ENCODE peak calls at places on chromosomes 5 and 9, in five cellular contexts. Y is CD8-positive, alpha-beta T cell; W is HCT116; P is BE2C; A is vagina. I is an unnamed sample. For H3K4me1, the result is how much of the 10 kb centered on the place peaks cover.

GRCh38 chr5:36367524-36367923 is 65.8 kb upstream of the RANBP3L start:
- DNase-seq in P (no peak), W (no peak), A (no peak), Y (no peak), I (no peak)

GRCh38 chr9:30310711-30311110 is 2073.7 kb upstream of the ACO1 start:
- DNase-seq in P (no peak), Y (no peak), A (no peak), W (no peak), I (no peak)

GRCh38 chr5:81533629-81534480 is 139.9 kb upstream of the ACOT12 start:
- DNase-seq in A (no peak), Y (no peak), P (no peak), W (no peak), I (no peak)

GRCh38 chr5:143506881-143507552 is 103.5 kb upstream of the NR3C1 start:
- DNase-seq in P (no peak), Y (no peak), W (no peak), A (no peak), I (no peak)

GRCh38 chr9:92645041-92645440 is 24.9 kb downstream of the IPPK start:
- DNase-seq in P (no peak), W (no peak), A (peak), Y (no peak), I (no peak)

GRCh38 chr5:156581725-156582124 is 254.8 kb downstream of the SGCD start:
- DNase-seq in W (no peak), P (no peak), A (no peak), Y (no peak), I (no peak)

GRCh38 chr5:154115314-154115713 is 75.2 kb upstream of the GALNT10 start:
- DNase-seq in W (no peak), P (no peak), A (no peak), Y (no peak), I (no peak)

GRCh38 chr9:90774682-90775081 is 26.9 kb upstream of the SYK start:
- DNase-seq in Y (no peak), A (no peak), W (no peak), P (no peak), I (no peak)

GRCh38 chr9:114954986-114955623 is 24.7 kb upstream of the TNFSF8 start:
- DNase-seq in W (no peak), Y (no peak), A (peak), P (no peak), I (no peak)

GRCh38 chr5:96880402-96881164 is 4.3 kb downstream of the ERAP2 start:
- DNase-seq in P (no peak), A (no peak), W (no peak), Y (no peak), I (no peak)

GRCh38 chr9:12739014-12739413 is 35.8 kb upstream of the LURAP1L start:
- DNase-seq in P (no peak), A (no peak), Y (no peak), W (no peak), I (no peak)

GRCh38 chr9:120932086-120932818 is 5.7 kb upstream of the TRAF1 start:
- DNase-seq in W (no peak), Y (no peak), P (no peak), A (peak), I (no peak)

GRCh38 chr9:22154064-22154463 is 145.0 kb upstream of the CDKN2B start:
- DNase-seq in Y (no peak), W (no peak), P (no peak), A (no peak), I (no peak)

GRCh38 chr9:117825609-117826347 is 121.6 kb downstream of the TLR4 start:
- DNase-seq in A (no peak), Y (peak), P (no peak), W (no peak), I (no peak)

GRCh38 chr9:89367281-89367680 is 49.0 kb downstream of the SECISBP2 start:
- DNase-seq in A (no peak), Y (no peak), P (no peak), W (no peak), I (no peak)

DNA sequence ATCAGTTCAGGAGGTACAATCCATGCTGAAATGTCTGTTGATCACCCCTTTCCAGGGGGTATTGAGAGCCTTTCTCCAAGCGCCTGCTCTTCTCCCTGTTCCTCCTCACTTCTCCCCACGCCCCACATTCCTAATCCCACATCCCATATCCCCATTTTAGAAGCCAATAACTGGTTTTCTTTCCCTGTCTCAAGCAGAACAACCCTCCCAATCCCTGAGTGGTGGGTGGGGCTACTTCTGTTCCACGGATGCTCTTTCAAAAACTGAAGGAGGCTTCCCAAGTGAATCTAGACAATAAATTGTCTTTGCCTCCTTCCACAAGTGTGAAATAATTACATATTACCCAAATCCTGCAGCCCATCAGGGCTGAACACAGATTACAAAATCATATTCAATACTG is 77.0 kb upstream of the SEMA6A start:
- DNase-seq in Y (no peak), P (no peak), A (no peak), W (no peak), I (no peak)
- H3K4me1 ChIP-seq in Y (under half), P (under half), A (under half), W (under half), I (under half)

GRCh38 chr5:14216902-14217301 is 73.8 kb downstream of the TRIO start:
- DNase-seq in W (no peak), Y (no peak), A (no peak), P (no peak), I (no peak)
- H3K4me1 ChIP-seq in W (under half), Y (under half), A (under half), P (under half), I (half or more)

DNA sequence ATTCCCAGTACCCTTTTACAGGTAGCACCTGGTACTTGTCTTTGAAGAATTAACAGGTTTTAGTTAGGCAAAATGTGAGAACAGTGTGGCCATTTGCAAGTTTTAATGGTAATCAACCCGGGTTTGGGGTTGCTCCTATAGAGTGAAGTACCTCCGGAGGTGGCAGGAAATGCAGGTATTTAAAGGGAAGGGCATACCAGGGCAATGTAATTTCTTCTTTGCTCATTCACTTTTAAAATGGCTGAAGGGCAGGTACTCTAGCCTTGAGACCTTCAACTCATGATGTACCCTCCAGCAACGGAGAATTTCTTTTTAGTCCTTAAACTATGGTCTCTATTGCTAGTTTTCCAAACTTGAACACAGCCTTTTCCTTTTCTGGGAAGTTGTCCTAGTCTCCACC is 1.3 kb upstream of the HSPA4 start:
- DNase-seq in Y (no peak), W (no peak), P (no peak), A (no peak), I (no peak)
- H3K4me1 ChIP-seq in Y (under half), W (under half), P (under half), A (under half), I (under half)

DNA sequence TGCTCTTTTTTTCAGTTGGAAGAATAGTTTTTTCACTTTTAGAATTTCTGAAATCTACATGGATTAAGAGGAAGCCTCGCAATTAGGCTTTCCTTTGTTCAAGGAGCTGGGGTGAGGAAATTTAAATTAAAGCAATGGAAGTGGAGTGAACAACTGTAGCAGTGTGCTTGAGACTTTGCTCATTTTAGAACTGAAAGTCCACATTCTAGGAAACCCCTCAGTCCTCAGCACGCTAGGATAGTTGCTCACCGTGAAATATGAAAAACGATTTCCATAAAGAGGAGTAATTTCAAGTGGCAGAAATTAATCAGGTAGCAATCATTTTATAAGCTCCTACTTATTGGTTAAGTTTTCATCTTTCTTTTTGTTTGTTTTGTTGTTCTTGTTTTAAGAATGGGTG is 243.0 kb upstream of the ITGA1 start:
- DNase-seq in Y (no peak), A (no peak), P (no peak), W (no peak), I (no peak)
- H3K4me1 ChIP-seq in Y (under half), A (under half), P (under half), W (under half), I (under half)

GRCh38 chr9:20030221-20030620 is 241.4 kb upstream of the SLC24A2 start:
- DNase-seq in Y (no peak), P (no peak), W (no peak), A (no peak), I (no peak)

GRCh38 chr9:20030671-20031070 is 241.8 kb upstream of the SLC24A2 start:
- DNase-seq in W (no peak), P (no peak), A (no peak), Y (no peak), I (no peak)

GRCh38 chr9:20031836-20032235 is 243.0 kb upstream of the SLC24A2 start:
- DNase-seq in W (no peak), P (no peak), Y (no peak), A (no peak), I (no peak)

GRCh38 chr9:20028849-20029231 is 240.0 kb upstream of the SLC24A2 start:
- DNase-seq in P (no peak), Y (no peak), W (no peak), A (no peak), I (no peak)

DNA sequence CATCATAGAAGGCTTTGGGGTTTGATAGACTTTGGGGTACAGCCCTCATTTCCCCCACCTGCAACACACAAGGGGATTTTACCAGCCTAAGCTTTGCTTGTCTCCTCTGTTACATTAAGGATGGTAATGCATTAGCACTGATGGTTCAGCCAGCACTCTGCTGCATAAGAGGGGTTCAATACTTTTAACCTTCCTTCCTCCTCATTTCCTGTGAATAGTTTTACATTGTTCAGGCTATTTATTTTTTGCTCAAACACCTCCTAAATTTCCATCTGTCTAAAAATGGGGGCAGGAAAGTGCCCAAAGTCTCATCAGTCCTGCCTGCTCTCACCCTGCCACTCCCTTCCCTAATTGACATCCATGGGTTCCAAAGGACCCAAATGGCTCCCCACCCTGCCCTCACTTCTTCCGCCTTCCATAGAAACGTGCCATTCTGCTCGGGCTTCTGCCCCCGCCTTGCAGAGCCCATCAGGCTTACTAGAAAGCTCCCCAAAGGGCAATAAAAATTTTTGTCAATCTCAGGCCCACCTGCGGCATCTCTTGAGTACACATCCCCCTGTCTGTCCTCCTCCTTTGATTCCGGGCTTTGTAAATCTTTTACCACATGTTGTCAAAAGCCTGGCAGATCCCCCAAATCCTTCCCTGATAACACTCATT is 239.5 kb upstream of the SLC24A2 start:
- DNase-seq in W (no peak), P (no peak), A (no peak), Y (no peak), I (no peak)
- H3K4me1 ChIP-seq in W (under half), P (under half), A (under half), Y (under half), I (under half)

GRCh38 chr5:151128817-151129216 is 28.8 kb downstream of the ANXA6 start:
- DNase-seq in A (no peak), W (no peak), P (no peak), Y (no peak), I (no peak)
- H3K4me1 ChIP-seq in A (under half), W (under half), P (under half), Y (half or more), I (under half)

GRCh38 chr5:100828071-100828689 is 74.9 kb downstream of the ST8SIA4 start:
- DNase-seq in P (no peak), A (no peak), Y (no peak), W (no peak), I (no peak)

GRCh38 chr5:100827481-100827889 is 75.6 kb downstream of the ST8SIA4 start:
- DNase-seq in P (peak), A (no peak), Y (no peak), W (no peak), I (peak)

GRCh38 chr5:100826133-100826532 is 76.9 kb downstream of the ST8SIA4 start:
- DNase-seq in W (no peak), Y (no peak), A (no peak), P (no peak), I (no peak)

GRCh38 chr5:100832252-100833230 is 70.5 kb downstream of the ST8SIA4 start:
- DNase-seq in W (no peak), P (no peak), Y (no peak), A (no peak), I (no peak)

GRCh38 chr5:100828756-100829342 is 74.2 kb downstream of the ST8SIA4 start:
- DNase-seq in A (no peak), P (no peak), Y (no peak), W (no peak), I (no peak)
- H3K4me1 ChIP-seq in A (under half), P (under half), Y (under half), W (under half), I (under half)

I was measured in mucosa of descending colon.